ENCODE peak calls at places on chromosomes 4 and X, in four cellular contexts. L is left cardiac atrium; Y is activated CD8-positive, alpha-beta memory T cell treated with anti-CD3 and anti-CD28 coated beads for 48 hours; G is caudate nucleus. H is an unnamed sample.

GRCh38 chrX:131792356-131792749 is 230.7 kb upstream of the STK26 start:
- DNase-seq in G (no peak), L (peak; percentile 89), Y (no peak), H (peak; percentile 87)

GRCh38 chrX:115013705-115014104 is 3.7 kb downstream of the IL13RA2 start:
- DNase-seq in G (no peak), L (no peak), Y (no peak), H (peak; percentile 52)

GRCh38 chrX:17377795-17378194 is 2.8 kb downstream of the NHS start:
- DNase-seq in G (no peak), Y (no peak), L (no peak), H (no peak)

GRCh38 chrX:77742788-77743476 is 43.1 kb downstream of the ATRX start:
- DNase-seq in L (peak; percentile 41), G (no peak), Y (no peak), H (no peak)

GRCh38 chr4:74012130-74012529 is 13.7 kb upstream of the CXCL5 start:
- DNase-seq in G (no peak), Y (no peak), L (no peak), H (no peak)

GRCh38 chr4:103046416-103047290 is 27.1 kb upstream of the SLC9B1 start:
- DNase-seq in Y (no peak), L (no peak), G (no peak), H (peak; percentile 53)

GRCh38 chrX:50920132-50920531 is 9.6 kb downstream of the BMP15 start:
- DNase-seq in G (no peak), L (no peak), Y (no peak), H (peak; percentile 21)

GRCh38 chrX:131840799-131841495 is 182.2 kb upstream of the STK26 start:
- DNase-seq in Y (no peak), G (no peak), L (no peak), H (no peak)

GRCh38 chr4:75344915-75345314 is 169.3 kb downstream of the RCHY1 start:
- DNase-seq in G (no peak), L (no peak), Y (no peak), H (peak; percentile 80)

GRCh38 chr4:65538571-65538970 is 131.7 kb downstream of the EPHA5 start:
- DNase-seq in Y (no peak), L (no peak), G (no peak), H (peak; percentile 76)

GRCh38 chr4:120130786-120131185 is 64.1 kb upstream of the MAD2L1 start:
- DNase-seq in L (no peak), Y (no peak), G (no peak), H (no peak)

GRCh38 chrX:42694260-42694815 is 83.6 kb downstream of the PPP1R2C start:
- DNase-seq in Y (no peak), L (no peak), G (no peak), H (no peak)

GRCh38 chr4:24840362-24840761 is 45.0 kb downstream of the SOD3 start:
- DNase-seq in G (no peak), Y (no peak), L (no peak), H (no peak)

GRCh38 chr4:137960371-137961050 is 281.6 kb downstream of the SLC7A11 start:
- DNase-seq in G (no peak), L (no peak), Y (no peak), H (peak; percentile 86)

GRCh38 chrX:72255445-72255844 is 16.6 kb upstream of the ERCC6L start:
- DNase-seq in G (peak; percentile 1), Y (no peak), L (no peak), H (no peak)

GRCh38 chrX:70479197-70479969 is 34.7 kb downstream of the DLG3 start:
- DNase-seq in L (no peak), Y (no peak), G (no peak), H (peak; percentile 77)

GRCh38 chrX:137051978-137052640 is 18.3 kb upstream of the GPR101 start:
- DNase-seq in Y (peak; percentile 71), G (peak; percentile 29), L (peak; percentile 66), H (peak; percentile 11)

GRCh38 chr4:46491455-46491854 is 101.5 kb upstream of the GABRA2 start:
- DNase-seq in Y (no peak), G (no peak), L (no peak), H (no peak)

GRCh38 chr4:74426101-74426500 is 18.8 kb upstream of the AREG start:
- DNase-seq in Y (no peak), G (no peak), L (no peak), H (peak; percentile 96)

GRCh38 chr4:9792381-9792780 is 10.9 kb downstream of the DRD5 start:
- DNase-seq in Y (no peak), G (no peak), L (no peak), H (no peak)

GRCh38 chr4:114890773-114891172 is 222.6 kb downstream of the NDST4 start:
- DNase-seq in L (no peak), Y (no peak), G (no peak), H (peak; percentile 2)

GRCh38 chr4:122602277-122603142 is 18.4 kb downstream of the IL21 start:
- DNase-seq in Y (no peak), L (no peak), G (no peak), H (peak; percentile 62)

GRCh38 chrX:153726286-153727107 is 1.8 kb downstream of the ABCD1 start:
- DNase-seq in G (peak; percentile 65), L (peak; percentile 71), Y (no peak), H (peak; percentile 54)

GRCh38 chr4:42786350-42787070 is 106.0 kb upstream of the GRXCR1 start:
- DNase-seq in Y (no peak), L (no peak), G (no peak), H (no peak)

GRCh38 chrX:37754518-37754917 is 25.3 kb upstream of the CYBB start:
- DNase-seq in L (no peak), Y (no peak), G (no peak), H (no peak)

GRCh38 chr4:147833254-147833653 is 101.4 kb downstream of the ARHGAP10 start:
- DNase-seq in L (no peak), Y (no peak), G (no peak), H (peak; percentile 74)

GRCh38 chr4:53693408-53693807 is 102.1 kb upstream of the LNX1 start:
- DNase-seq in L (no peak), G (no peak), Y (no peak), H (no peak)

GRCh38 chrX:150450519-150451177 is 87.5 kb downstream of the MAMLD1 start:
- DNase-seq in Y (no peak), G (no peak), L (no peak), H (no peak)

GRCh38 chr4:119526786-119527550 is 101.6 kb downstream of the PDE5A start:
- DNase-seq in G (no peak), L (no peak), Y (no peak), H (peak; percentile 46)

GRCh38 chr4:139969635-139970266 is 184.2 kb downstream of the MAML3 start:
- DNase-seq in L (no peak), Y (no peak), G (no peak), H (no peak)

GRCh38 chr4:32748498-32748897 is 2028.3 kb downstream of the PCDH7 start:
- DNase-seq in L (no peak), Y (no peak), G (no peak), H (no peak)

GRCh38 chr4:122746485-122746965 is 14.0 kb downstream of the BBS12 start:
- DNase-seq in L (no peak), Y (no peak), G (no peak), H (peak; percentile 73)